ENCODE peak calls at places on chromosome 1, in six cellular contexts. One of them, this sample, is unnamed.
A peak's percentile ranks its signal among the peaks of the same experiment; 100 is the strongest.

GRCh38 chr1:215476541-215476940 is 90.6 kb upstream of the KCTD3 start:
- DNase-seq in mammary epithelial cell: no peak
- DNase-seq in lower lobe of right lung: no peak
- DNase-seq in heart right ventricle: no peak
- DNase-seq in SK-N-SH: no peak
- DNase-seq in HepG2: no peak
- DNase-seq in this sample: no peak

GRCh38 chr1:166410083-166410385 is 243.2 kb upstream of the FAM78B start:
- DNase-seq in mammary epithelial cell: no peak
- DNase-seq in lower lobe of right lung: no peak
- DNase-seq in heart right ventricle: no peak
- DNase-seq in SK-N-SH: no peak
- DNase-seq in HepG2: no peak
- DNase-seq in this sample: no peak

GRCh38 chr1:222974496-222974895 is 159.7 kb downstream of the DISP1 start:
- DNase-seq in mammary epithelial cell: peak; percentile 61
- DNase-seq in lower lobe of right lung: no peak
- DNase-seq in heart right ventricle: no peak
- DNase-seq in SK-N-SH: no peak
- DNase-seq in HepG2: no peak
- DNase-seq in this sample: no peak

GRCh38 chr1:53652441-53653199 is 86.3 kb downstream of the GLIS1 start:
- DNase-seq in mammary epithelial cell: no peak
- DNase-seq in lower lobe of right lung: no peak
- DNase-seq in heart right ventricle: no peak
- DNase-seq in SK-N-SH: no peak
- DNase-seq in HepG2: no peak
- DNase-seq in this sample: no peak

GRCh38 chr1:170578356-170578755 is 46.4 kb downstream of the GORAB start:
- DNase-seq in mammary epithelial cell: no peak
- DNase-seq in lower lobe of right lung: no peak
- DNase-seq in heart right ventricle: no peak
- DNase-seq in SK-N-SH: no peak
- DNase-seq in HepG2: no peak
- DNase-seq in this sample: no peak

GRCh38 chr1:162882248-162882666 is 21.3 kb upstream of the CCDC190 start:
- DNase-seq in mammary epithelial cell: no peak
- DNase-seq in lower lobe of right lung: no peak
- DNase-seq in heart right ventricle: no peak
- DNase-seq in SK-N-SH: peak; percentile 67
- DNase-seq in HepG2: no peak
- DNase-seq in this sample: no peak

GRCh38 chr1:64437453-64437852 is 32.5 kb upstream of the CACHD1 start:
- DNase-seq in mammary epithelial cell: no peak
- DNase-seq in lower lobe of right lung: no peak
- DNase-seq in heart right ventricle: no peak
- DNase-seq in SK-N-SH: no peak
- DNase-seq in HepG2: no peak
- DNase-seq in this sample: no peak

GRCh38 chr1:62209931-62210595 is 15.4 kb downstream of the L1TD1 start:
- DNase-seq in mammary epithelial cell: peak; percentile 76
- DNase-seq in lower lobe of right lung: no peak
- DNase-seq in heart right ventricle: no peak
- DNase-seq in SK-N-SH: no peak
- DNase-seq in HepG2: no peak
- DNase-seq in this sample: no peak

GRCh38 chr1:38929476-38929875 is 12.2 kb downstream of the RHBDL2 start:
- DNase-seq in mammary epithelial cell: no peak
- DNase-seq in lower lobe of right lung: no peak
- DNase-seq in heart right ventricle: no peak
- DNase-seq in SK-N-SH: peak; percentile 54
- DNase-seq in HepG2: no peak
- DNase-seq in this sample: no peak

GRCh38 chr1:240941706-240942370 is 329.9 kb upstream of the GREM2 start:
- DNase-seq in mammary epithelial cell: no peak
- DNase-seq in lower lobe of right lung: no peak
- DNase-seq in heart right ventricle: no peak
- DNase-seq in SK-N-SH: no peak
- DNase-seq in HepG2: no peak
- DNase-seq in this sample: no peak

GRCh38 chr1:26740958-26741357 is 45.1 kb downstream of the ARID1A start:
- DNase-seq in mammary epithelial cell: no peak
- DNase-seq in lower lobe of right lung: no peak
- DNase-seq in heart right ventricle: no peak
- DNase-seq in SK-N-SH: no peak
- DNase-seq in HepG2: no peak
- DNase-seq in this sample: no peak

GRCh38 chr1:159752135-159752580 is 28.6 kb upstream of the DUSP23 start:
- DNase-seq in mammary epithelial cell: peak; percentile 33
- DNase-seq in lower lobe of right lung: peak; percentile 74
- DNase-seq in heart right ventricle: peak; percentile 75
- DNase-seq in SK-N-SH: no peak
- DNase-seq in HepG2: peak; percentile 21
- DNase-seq in this sample: peak; percentile 75

GRCh38 chr1:229445828-229446227 is 11.9 kb upstream of the ACTA1 start:
- DNase-seq in mammary epithelial cell: no peak
- DNase-seq in lower lobe of right lung: no peak
- DNase-seq in heart right ventricle: no peak
- DNase-seq in SK-N-SH: no peak
- DNase-seq in HepG2: no peak
- DNase-seq in this sample: no peak

GRCh38 chr1:1591452-1591851 is 8.5 kb downstream of the FNDC10 start:
- DNase-seq in mammary epithelial cell: no peak
- DNase-seq in lower lobe of right lung: no peak
- DNase-seq in heart right ventricle: no peak
- DNase-seq in SK-N-SH: no peak
- DNase-seq in HepG2: no peak
- DNase-seq in this sample: peak; percentile 39

GRCh38 chr1:110673197-110673701 is 1.5 kb downstream of the KCNA3 start:
- DNase-seq in mammary epithelial cell: no peak
- DNase-seq in lower lobe of right lung: no peak
- DNase-seq in heart right ventricle: no peak
- DNase-seq in SK-N-SH: peak; percentile 50
- DNase-seq in HepG2: no peak
- DNase-seq in this sample: peak; percentile 43

DNA sequence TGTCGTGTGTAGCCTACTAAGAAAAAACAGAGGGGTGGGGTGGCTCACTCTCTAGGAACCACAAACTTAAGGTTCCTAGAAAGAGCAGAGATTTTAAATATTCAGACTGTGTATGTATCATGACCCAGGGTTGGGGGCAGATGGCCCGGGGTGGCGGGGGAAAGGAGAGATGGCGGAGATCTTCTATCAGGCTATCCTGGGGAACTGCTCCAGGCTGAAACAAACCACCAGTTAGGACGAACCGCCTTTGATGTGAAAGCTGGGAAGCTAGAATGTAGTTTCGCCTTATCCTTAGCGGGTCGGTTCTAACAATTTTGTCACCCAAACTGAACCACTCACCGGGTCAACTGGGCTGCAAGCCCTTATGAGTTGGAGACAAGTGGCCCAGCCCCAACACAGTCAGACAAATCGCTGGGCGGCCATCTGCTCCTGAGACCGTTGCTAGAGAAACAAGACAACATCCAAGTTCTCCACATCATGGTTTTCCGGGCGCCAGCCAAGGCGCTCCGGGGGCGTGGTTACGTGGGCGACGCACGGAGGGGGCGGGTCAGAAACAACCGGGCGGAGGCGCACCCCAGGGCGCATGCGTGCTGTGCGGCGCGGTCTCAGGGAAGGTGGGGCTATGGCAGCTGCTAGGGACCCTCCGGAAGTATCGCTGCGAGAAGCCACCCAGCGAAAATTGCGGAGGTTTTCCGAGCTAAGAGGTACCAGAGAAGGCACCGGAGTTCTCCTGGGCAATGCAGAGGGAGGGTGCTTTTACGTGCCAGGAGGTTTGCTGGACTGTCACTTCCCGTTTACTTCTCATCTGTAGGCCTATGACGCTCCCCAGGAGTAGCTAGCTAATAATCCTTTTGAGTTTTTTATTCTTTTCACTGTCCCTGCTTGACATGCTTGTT is at the start of the genes FPGT and LRRIQ3:
- DNase-seq in mammary epithelial cell: peak; percentile 93
- DNase-seq in lower lobe of right lung: peak; percentile 94
- DNase-seq in heart right ventricle: peak; percentile 95
- DNase-seq in SK-N-SH: peak; percentile 95
- DNase-seq in HepG2: peak; percentile 88
- DNase-seq in this sample: peak; percentile 99
- H3K27ac ChIP-seq in mammary epithelial cell: peak within 1 kb of the TSS; percentile 92
- H3K27ac ChIP-seq in lower lobe of right lung: peak within 1 kb of the TSS; percentile 84
- H3K27ac ChIP-seq in heart right ventricle: peak within 1 kb of the TSS; percentile 77
- H3K27ac ChIP-seq in SK-N-SH: peak within 1 kb of the TSS; percentile 95
- H3K27ac ChIP-seq in HepG2: peak within 1 kb of the TSS; percentile 73
- H3K27ac ChIP-seq in this sample: peak within 1 kb of the TSS; percentile 86

DNA sequence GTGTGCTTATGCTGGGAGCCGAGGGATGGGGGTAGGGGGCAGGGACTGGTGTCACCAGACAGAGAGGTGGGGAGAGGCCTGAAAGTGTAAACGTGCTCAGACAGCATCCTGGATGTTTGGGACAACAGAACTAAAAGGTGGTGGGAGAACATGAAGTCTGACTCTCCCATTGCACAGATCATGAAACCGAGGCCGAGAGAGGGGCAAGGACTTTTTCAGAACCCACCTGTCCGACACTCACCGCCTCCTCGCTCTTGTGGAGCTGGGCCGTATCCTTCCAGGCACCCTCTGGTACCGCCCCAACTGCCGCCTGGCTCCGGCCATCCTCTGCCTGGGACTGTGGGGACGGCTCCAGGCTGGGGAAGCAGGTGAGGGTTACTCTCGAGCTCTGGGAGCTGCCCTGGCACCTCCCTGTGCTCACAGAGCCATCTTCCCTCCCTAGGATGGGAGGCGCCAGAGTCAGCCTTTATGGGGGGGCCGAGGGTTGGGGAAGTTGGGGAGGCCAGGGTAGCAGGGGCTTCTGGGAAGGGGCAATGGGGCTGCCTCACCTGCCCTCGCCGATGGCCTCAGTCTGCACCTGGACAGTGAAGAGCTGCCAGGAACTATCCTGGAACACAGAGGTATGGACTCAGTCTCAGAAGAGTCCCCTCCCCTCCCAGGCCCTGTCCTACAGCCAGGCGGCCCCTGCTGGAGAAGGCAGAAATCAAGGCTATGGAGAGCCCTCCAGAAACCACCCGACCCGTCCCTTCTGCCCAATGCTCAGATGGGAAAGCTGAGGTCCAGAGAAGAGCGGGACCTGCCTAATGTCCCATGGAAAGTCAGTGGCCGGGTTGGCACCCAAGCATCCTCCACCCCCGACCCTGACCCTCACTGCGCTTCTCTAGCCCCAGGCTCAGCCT is 7.0 kb downstream of the ATP13A2 start:
- DNase-seq in mammary epithelial cell: no peak
- DNase-seq in lower lobe of right lung: no peak
- DNase-seq in heart right ventricle: no peak
- DNase-seq in SK-N-SH: peak; percentile 50
- DNase-seq in HepG2: no peak
- DNase-seq in this sample: no peak
- TF ChIP-seq CTCF in mammary epithelial cell: no peak
- TF ChIP-seq CTCF in lower lobe of right lung: no peak
- TF ChIP-seq CTCF in heart right ventricle: no peak
- TF ChIP-seq CTCF in SK-N-SH: no peak
- TF ChIP-seq CTCF in HepG2: no peak
- TF ChIP-seq CTCF in this sample: no peak

GRCh38 chr1:19909971-19910370 is 13.4 kb downstream of the PLA2G2E start:
- DNase-seq in mammary epithelial cell: no peak
- DNase-seq in lower lobe of right lung: no peak
- DNase-seq in heart right ventricle: no peak
- DNase-seq in SK-N-SH: no peak
- DNase-seq in HepG2: no peak
- DNase-seq in this sample: no peak

GRCh38 chr1:19909392-19909791 is 14.0 kb downstream of the PLA2G2E start:
- DNase-seq in mammary epithelial cell: no peak
- DNase-seq in lower lobe of right lung: no peak
- DNase-seq in heart right ventricle: no peak
- DNase-seq in SK-N-SH: no peak
- DNase-seq in HepG2: no peak
- DNase-seq in this sample: no peak

GRCh38 chr1:19910650-19911049 is 12.8 kb downstream of the PLA2G2E start:
- DNase-seq in mammary epithelial cell: no peak
- DNase-seq in lower lobe of right lung: no peak
- DNase-seq in heart right ventricle: no peak
- DNase-seq in SK-N-SH: no peak
- DNase-seq in HepG2: no peak
- DNase-seq in this sample: no peak
- H3K36me3 ChIP-seq in mammary epithelial cell: peaks cover 30% of the 10 kb centered on the region
- H3K36me3 ChIP-seq in lower lobe of right lung: peaks cover 89% of the 10 kb centered on the region
- H3K36me3 ChIP-seq in heart right ventricle: peaks cover 22% of the 10 kb centered on the region
- H3K36me3 ChIP-seq in SK-N-SH: peaks cover 83% of the 10 kb centered on the region
- H3K36me3 ChIP-seq in HepG2: peaks cover 77% of the 10 kb centered on the region
- H3K36me3 ChIP-seq in this sample: peaks cover 94% of the 10 kb centered on the region

DNA sequence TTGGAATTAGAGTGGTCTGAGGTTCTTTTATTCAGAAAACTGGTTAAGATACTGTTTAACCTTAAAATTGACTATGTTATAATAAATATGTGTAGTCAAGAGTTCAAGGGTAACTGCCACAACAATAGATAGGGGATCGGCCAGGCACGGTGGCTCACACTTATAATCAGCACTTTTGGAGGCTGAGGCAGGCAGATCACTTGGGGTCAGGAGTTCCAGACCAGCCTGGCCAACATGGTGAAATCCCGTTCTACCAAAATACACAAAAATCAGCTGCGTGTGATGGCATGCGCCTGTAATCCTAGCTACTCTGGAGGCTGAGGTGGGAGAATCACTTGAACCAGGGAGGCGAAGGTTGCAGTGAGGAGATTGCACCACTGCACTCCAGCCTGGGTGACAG is 39.5 kb downstream of the PDC start:
- DNase-seq in mammary epithelial cell: no peak
- DNase-seq in lower lobe of right lung: no peak
- DNase-seq in heart right ventricle: no peak
- DNase-seq in SK-N-SH: no peak
- DNase-seq in HepG2: no peak
- DNase-seq in this sample: no peak
- H3K27ac ChIP-seq in mammary epithelial cell: no peak overlapping the region
- H3K27ac ChIP-seq in lower lobe of right lung: no peak overlapping the region
- H3K27ac ChIP-seq in heart right ventricle: peak overlapping the region; percentile 39
- H3K27ac ChIP-seq in SK-N-SH: no peak overlapping the region
- H3K27ac ChIP-seq in HepG2: no peak overlapping the region
- H3K27ac ChIP-seq in this sample: no peak overlapping the region

GRCh38 chr1:201503397-201504176 is 3.3 kb downstream of the CSRP1 start:
- DNase-seq in mammary epithelial cell: peak; percentile 92
- DNase-seq in lower lobe of right lung: no peak
- DNase-seq in heart right ventricle: peak; percentile 61
- DNase-seq in SK-N-SH: no peak
- DNase-seq in HepG2: peak; percentile 85
- DNase-seq in this sample: no peak
- TF ChIP-seq CTCF in mammary epithelial cell: no peak
- TF ChIP-seq CTCF in lower lobe of right lung: no peak
- TF ChIP-seq CTCF in heart right ventricle: no peak
- TF ChIP-seq CTCF in SK-N-SH: no peak
- TF ChIP-seq CTCF in HepG2: no peak
- TF ChIP-seq CTCF in this sample: no peak

DNA sequence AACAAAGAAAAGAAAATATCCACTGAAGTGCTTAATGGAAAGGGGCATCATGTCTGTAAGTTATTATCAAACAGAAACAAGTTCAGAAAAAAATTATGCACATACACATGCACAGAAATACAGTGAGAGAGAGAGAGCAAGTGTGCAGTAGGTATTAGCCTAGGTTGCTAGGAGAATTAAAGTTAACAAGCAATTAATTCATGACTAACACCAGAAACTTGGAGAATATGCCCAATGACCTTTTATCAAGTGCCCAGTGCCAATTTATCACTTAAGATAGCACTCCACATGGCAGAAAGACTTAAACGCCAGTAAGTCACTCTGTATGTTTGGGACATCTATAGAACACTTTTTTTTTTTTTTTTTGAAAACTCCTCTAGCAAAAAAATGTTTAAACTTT is 56.2 kb upstream of the SLC16A1 start:
- DNase-seq in mammary epithelial cell: no peak
- DNase-seq in lower lobe of right lung: no peak
- DNase-seq in heart right ventricle: no peak
- DNase-seq in SK-N-SH: no peak
- DNase-seq in HepG2: no peak
- DNase-seq in this sample: no peak
- H3K36me3 ChIP-seq in mammary epithelial cell: peaks cover 2% of the 10 kb centered on the region
- H3K36me3 ChIP-seq in lower lobe of right lung: no peaks in the 10 kb centered on the region
- H3K36me3 ChIP-seq in heart right ventricle: no peaks in the 10 kb centered on the region
- H3K36me3 ChIP-seq in SK-N-SH: no peaks in the 10 kb centered on the region
- H3K36me3 ChIP-seq in HepG2: no peaks in the 10 kb centered on the region
- H3K36me3 ChIP-seq in this sample: no peaks in the 10 kb centered on the region

This sample was measured in left lung.